ENCODE peak calls at places on chromosomes 13 and 19, in seven cellular contexts. M is stomach, G is right lobe of liver, F is esophagus squamous epithelium, E is sigmoid colon, K is ovary, J is lower leg skin. O is an unnamed sample.

GRCh38 chr19:46604781-46605355 is 3.7 kb downstream of the CALM3 start:
- DNase-seq in M (no peak), G (peak), F (no peak), E (peak), K (no peak), J (no peak), O (peak)

GRCh38 chr19:35000647-35001501 is 751 bp downstream of the GRAMD1A start:
- DNase-seq in M (no peak), G (peak), F (no peak), E (no peak), K (peak), J (no peak), O (no peak)

GRCh38 chr19:12364391-12365093 is 941 bp downstream of the ZNF442 start:
- DNase-seq in M (no peak), G (peak), F (no peak), E (peak), K (peak), J (peak), O (peak)

GRCh38 chr13:110716235-110716505 is 2.7 kb downstream of the ING1 start:
- DNase-seq in M (peak), G (peak), F (no peak), E (peak), K (no peak), J (peak), O (no peak)

GRCh38 chr13:43780666-43781065 is 6.1 kb downstream of the ENOX1 start:
- DNase-seq in M (no peak), G (no peak), F (no peak), E (no peak), K (no peak), J (no peak), O (no peak)

GRCh38 chr13:37306778-37307544 is 201.5 kb upstream of the CSNK1A1L start:
- DNase-seq in M (no peak), G (no peak), F (no peak), E (no peak), K (no peak), J (no peak), O (no peak)

GRCh38 chr13:38348890-38349289 is 761 bp upstream of the UFM1 start:
- DNase-seq in M (no peak), G (no peak), F (no peak), E (no peak), K (peak), J (no peak), O (no peak)

GRCh38 chr13:50889317-50889716 is 20.3 kb upstream of the RNASEH2B start:
- DNase-seq in M (no peak), G (no peak), F (no peak), E (no peak), K (no peak), J (no peak), O (no peak)

GRCh38 chr19:35266904-35267817 is 1.6 kb upstream of the USF2 start:
- DNase-seq in M (no peak), G (peak), F (no peak), E (peak), K (peak), J (peak), O (peak)

GRCh38 chr13:95509521-95510315 is 42.8 kb upstream of the CLDN10 start:
- DNase-seq in M (no peak), G (no peak), F (no peak), E (no peak), K (no peak), J (no peak), O (no peak)

GRCh38 chr13:67023088-67023893 is 206.8 kb downstream of the PCDH9 start:
- DNase-seq in M (no peak), G (no peak), F (no peak), E (no peak), K (no peak), J (no peak), O (no peak)

GRCh38 chr13:94330552-94331071 is 148.9 kb downstream of the DCT start:
- DNase-seq in M (no peak), G (no peak), F (no peak), E (no peak), K (no peak), J (no peak), O (no peak)

GRCh38 chr13:73274147-73274546 is 215.3 kb downstream of the KLF5 start:
- DNase-seq in M (no peak), G (no peak), F (no peak), E (no peak), K (no peak), J (no peak), O (no peak)

GRCh38 chr13:71797487-71797886 is 69.5 kb downstream of the DACH1 start:
- DNase-seq in M (no peak), G (no peak), F (no peak), E (no peak), K (no peak), J (no peak), O (no peak)

GRCh38 chr19:46975011-46975917 is 44.4 kb upstream of the NPAS1 start:
- DNase-seq in M (no peak), G (no peak), F (no peak), E (no peak), K (no peak), J (no peak), O (no peak)

GRCh38 chr13:56166864-56167263 is 973.9 kb upstream of the PRR20A start:
- DNase-seq in M (no peak), G (no peak), F (no peak), E (no peak), K (no peak), J (no peak), O (no peak)

GRCh38 chr19:20238025-20238623 is 71.1 kb downstream of the ZNF486 start:
- DNase-seq in M (peak), G (peak), F (peak), E (peak), K (peak), J (peak), O (peak)

GRCh38 chr13:43333176-43333575 is 309.8 kb downstream of the DNAJC15 start:
- DNase-seq in M (no peak), G (no peak), F (no peak), E (no peak), K (no peak), J (no peak), O (no peak)

GRCh38 chr19:33670398-33670797 is 48.6 kb downstream of the CHST8 start:
- DNase-seq in M (no peak), G (peak), F (no peak), E (no peak), K (no peak), J (no peak), O (peak)

GRCh38 chr19:27392027-27392632 is 1820.8 kb downstream of the UQCRFS1 start:
- DNase-seq in M (peak), G (no peak), F (no peak), E (no peak), K (no peak), J (no peak), O (peak)

GRCh38 chr13:99200433-99201167 is at the start of gene UBAC2:
- DNase-seq in M (peak), G (peak), F (peak), E (peak), K (peak), J (peak), O (peak)

GRCh38 chr13:25231537-25231936 is 55.8 kb downstream of the MTMR6 start:
- DNase-seq in M (no peak), G (no peak), F (no peak), E (no peak), K (no peak), J (no peak), O (no peak)

GRCh38 chr19:12092065-12092867 is 27.7 kb downstream of the ZNF844 start:
- DNase-seq in M (peak), G (peak), F (peak), E (peak), K (peak), J (peak), O (peak)

GRCh38 chr13:87999791-88000190 is 328.6 kb downstream of the SLITRK5 start:
- DNase-seq in M (no peak), G (no peak), F (no peak), E (no peak), K (no peak), J (no peak), O (no peak)

GRCh38 chr13:73082471-73082870 is 23.7 kb downstream of the KLF5 start:
- DNase-seq in M (no peak), G (no peak), F (no peak), E (no peak), K (no peak), J (no peak), O (no peak)

GRCh38 chr19:52653161-52653560 is 15.0 kb upstream of the ZNF83 start:
- DNase-seq in M (no peak), G (no peak), F (no peak), E (no peak), K (no peak), J (no peak), O (no peak)

GRCh38 chr19:29515233-29515619 is 10.6 kb upstream of the VSTM2B start:
- DNase-seq in M (no peak), G (peak), F (no peak), E (no peak), K (no peak), J (no peak), O (no peak)

GRCh38 chr19:34639491-34640085 is 37.4 kb downstream of the SCGB2B2 start:
- DNase-seq in M (peak), G (no peak), F (no peak), E (no peak), K (peak), J (no peak), O (no peak)

GRCh38 chr19:40908981-40909380 is 26.9 kb upstream of the CYP2A7 start:
- DNase-seq in M (no peak), G (no peak), F (no peak), E (no peak), K (peak), J (no peak), O (no peak)

GRCh38 chr13:45807520-45808099 is 43.9 kb downstream of the SIAH3 start:
- DNase-seq in M (peak), G (no peak), F (no peak), E (no peak), K (no peak), J (no peak), O (no peak)

GRCh38 chr19:13986348-13986904 is 19.7 kb downstream of the RFX1 start:
- DNase-seq in M (peak), G (peak), F (peak), E (peak), K (peak), J (peak), O (peak)

GRCh38 chr19:55537741-55538111 is 793 bp upstream of the SBK2 start:
- DNase-seq in M (no peak), G (no peak), F (no peak), E (no peak), K (no peak), J (no peak), O (no peak)

GRCh38 chr19:42475366-42475765 is 32.6 kb upstream of the CXCL17 start:
- DNase-seq in M (no peak), G (no peak), F (no peak), E (no peak), K (no peak), J (no peak), O (no peak)
- H3K4me3 ChIP-seq in M (no peak), G (no peak), F (no peak), E (no peak), K (no peak), J (no peak), O (no peak)

DNA sequence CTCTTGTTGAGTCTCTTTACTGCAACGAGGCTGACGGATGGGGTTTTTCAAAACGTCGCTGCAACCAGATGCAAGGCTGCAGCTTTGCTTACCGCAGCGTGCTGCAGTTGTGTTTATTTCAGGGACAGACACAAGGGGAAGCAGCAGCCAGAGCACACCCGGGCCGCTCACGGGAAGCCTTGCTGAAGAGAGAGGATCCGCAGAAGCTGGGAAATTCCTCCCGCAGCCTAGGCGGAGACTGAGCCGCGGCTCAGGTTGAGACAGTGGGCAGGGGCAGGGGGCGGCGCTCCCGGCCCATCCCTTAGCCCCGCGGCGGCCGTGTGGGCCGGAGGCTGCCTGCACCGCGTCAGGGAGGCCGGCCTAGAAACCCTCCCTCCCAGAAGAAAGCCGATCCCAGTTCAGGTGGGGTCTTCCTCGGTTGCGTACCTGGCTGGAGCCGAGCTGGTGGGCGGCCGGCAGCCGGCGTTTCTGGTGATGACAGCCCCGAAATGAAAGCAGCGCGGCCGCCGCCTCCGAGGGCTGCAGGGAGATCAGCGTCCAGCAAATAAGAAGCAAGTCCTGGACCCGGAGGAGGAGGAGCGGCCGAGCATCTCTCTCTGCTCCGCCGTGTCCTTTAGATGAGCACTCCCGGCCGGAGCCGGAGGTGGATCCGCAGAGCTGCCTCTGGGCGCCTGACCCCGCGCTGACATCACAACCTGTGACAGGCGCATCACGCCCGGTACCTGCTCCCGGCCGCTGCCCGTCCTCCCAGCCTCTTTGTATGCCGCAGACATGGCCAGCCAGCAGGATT is at the start of gene FRY:
- DNase-seq in M (peak), G (peak), F (no peak), E (peak), K (peak), J (peak), O (peak)
- TF ChIP-seq POLR2A in M (no peak), G (peak), F (no peak), E (no peak), K (no peak), J (no peak), O (no peak)

GRCh38 chr19:2291185-2291751 is 9.3 kb upstream of the PEAK3 start:
- DNase-seq in M (no peak), G (no peak), F (no peak), E (no peak), K (no peak), J (no peak), O (no peak)

GRCh38 chr19:2288010-2288742 is 6.2 kb upstream of the PEAK3 start:
- DNase-seq in M (no peak), G (no peak), F (no peak), E (no peak), K (no peak), J (no peak), O (no peak)

GRCh38 chr19:2288743-2289713 is 7.1 kb upstream of the PEAK3 start:
- DNase-seq in M (no peak), G (no peak), F (no peak), E (no peak), K (no peak), J (no peak), O (no peak)

GRCh38 chr19:2289714-2290435 is 7.9 kb upstream of the PEAK3 start:
- DNase-seq in M (peak), G (no peak), F (no peak), E (no peak), K (no peak), J (no peak), O (no peak)

GRCh38 chr19:2290441-2291184 is 8.6 kb upstream of the PEAK3 start:
- DNase-seq in M (no peak), G (no peak), F (no peak), E (no peak), K (no peak), J (no peak), O (no peak)
- H3K4me3 ChIP-seq in M (peak), G (peak), F (peak), E (peak), K (peak), J (peak), O (peak)

GRCh38 chr13:41962994-41963393 is 2.1 kb upstream of the VWA8 start:
- DNase-seq in M (no peak), G (no peak), F (no peak), E (no peak), K (no peak), J (no peak), O (no peak)

GRCh38 chr13:41956272-41956671 is 4.6 kb downstream of the VWA8 start:
- DNase-seq in M (no peak), G (no peak), F (no peak), E (no peak), K (no peak), J (no peak), O (no peak)

GRCh38 chr13:41955605-41956004 is 5.3 kb downstream of the VWA8 start:
- DNase-seq in M (no peak), G (peak), F (no peak), E (no peak), K (no peak), J (no peak), O (no peak)

GRCh38 chr13:41960700-41961697 is at the start of gene VWA8:
- DNase-seq in M (peak), G (peak), F (no peak), E (peak), K (peak), J (peak), O (peak)

GRCh38 chr13:41960195-41960699 is 662 bp downstream of the VWA8 start:
- DNase-seq in M (no peak), G (no peak), F (no peak), E (no peak), K (no peak), J (no peak), O (no peak)
- TF ChIP-seq POLR2A in M (no peak), G (no peak), F (no peak), E (no peak), K (no peak), J (no peak), O (no peak)

GRCh38 chr19:18648971-18649310 is 12.1 kb downstream of the KLHL26 start:
- DNase-seq in M (no peak), G (no peak), F (no peak), E (no peak), K (peak), J (no peak), O (no peak)
- H3K4me3 ChIP-seq in M (peak), G (no peak), F (no peak), E (no peak), K (no peak), J (no peak), O (peak)

DNA sequence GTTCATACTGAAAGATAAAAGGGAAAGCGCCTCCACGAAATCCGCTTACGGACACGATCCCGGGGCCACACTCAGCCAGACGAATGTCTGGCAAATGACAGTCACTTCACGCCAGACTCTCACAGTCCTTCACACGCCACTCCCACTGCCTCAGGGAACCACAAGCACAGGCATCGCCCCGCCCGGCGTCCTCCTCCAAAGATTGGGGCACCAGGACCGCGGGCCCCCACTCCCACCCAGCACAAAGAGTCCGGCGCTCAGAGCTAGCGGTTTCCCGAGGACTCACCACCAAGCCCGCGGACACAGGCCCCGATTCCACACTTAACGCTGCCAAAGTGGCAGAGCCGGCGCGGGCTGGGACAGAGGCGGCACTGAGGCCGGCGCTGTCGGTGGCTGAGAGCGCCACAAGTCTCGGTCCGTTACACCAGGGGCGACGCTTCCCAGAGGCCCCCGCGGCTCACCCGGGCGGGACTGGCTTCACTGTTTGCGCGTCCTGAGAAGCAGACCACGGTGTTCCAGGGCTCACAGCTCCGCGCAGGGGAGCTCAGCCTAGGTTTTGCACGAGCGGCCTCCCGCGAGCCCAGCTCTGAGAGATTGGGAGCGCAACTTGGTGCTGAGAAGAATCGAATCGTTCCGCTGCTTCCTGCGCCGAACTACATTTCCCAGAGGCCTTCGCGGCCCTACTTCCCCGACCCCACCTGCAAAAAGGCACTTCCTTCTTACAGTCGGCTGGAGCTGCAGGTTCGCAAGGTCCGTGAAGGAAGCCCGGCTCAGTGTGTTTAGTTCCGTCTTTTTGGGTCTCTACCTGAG is at the start of gene ZNF569:
- DNase-seq in M (peak), G (peak), F (peak), E (peak), K (peak), J (peak), O (peak)
- TF ChIP-seq POLR2A in M (no peak), G (peak), F (peak), E (peak), K (no peak), J (no peak), O (no peak)

GRCh38 chr19:6272411-6272791 is 7.4 kb downstream of the MLLT1 start:
- DNase-seq in M (no peak), G (no peak), F (no peak), E (no peak), K (no peak), J (no peak), O (no peak)

GRCh38 chr19:6270822-6271221 is 9.0 kb downstream of the MLLT1 start:
- DNase-seq in M (no peak), G (no peak), F (no peak), E (no peak), K (no peak), J (no peak), O (no peak)

GRCh38 chr19:6271251-6271650 is 8.5 kb downstream of the MLLT1 start:
- DNase-seq in M (no peak), G (no peak), F (no peak), E (no peak), K (peak), J (no peak), O (no peak)

GRCh38 chr19:6272913-6273600 is 6.7 kb downstream of the MLLT1 start:
- DNase-seq in M (no peak), G (no peak), F (no peak), E (no peak), K (no peak), J (no peak), O (no peak)

DNA sequence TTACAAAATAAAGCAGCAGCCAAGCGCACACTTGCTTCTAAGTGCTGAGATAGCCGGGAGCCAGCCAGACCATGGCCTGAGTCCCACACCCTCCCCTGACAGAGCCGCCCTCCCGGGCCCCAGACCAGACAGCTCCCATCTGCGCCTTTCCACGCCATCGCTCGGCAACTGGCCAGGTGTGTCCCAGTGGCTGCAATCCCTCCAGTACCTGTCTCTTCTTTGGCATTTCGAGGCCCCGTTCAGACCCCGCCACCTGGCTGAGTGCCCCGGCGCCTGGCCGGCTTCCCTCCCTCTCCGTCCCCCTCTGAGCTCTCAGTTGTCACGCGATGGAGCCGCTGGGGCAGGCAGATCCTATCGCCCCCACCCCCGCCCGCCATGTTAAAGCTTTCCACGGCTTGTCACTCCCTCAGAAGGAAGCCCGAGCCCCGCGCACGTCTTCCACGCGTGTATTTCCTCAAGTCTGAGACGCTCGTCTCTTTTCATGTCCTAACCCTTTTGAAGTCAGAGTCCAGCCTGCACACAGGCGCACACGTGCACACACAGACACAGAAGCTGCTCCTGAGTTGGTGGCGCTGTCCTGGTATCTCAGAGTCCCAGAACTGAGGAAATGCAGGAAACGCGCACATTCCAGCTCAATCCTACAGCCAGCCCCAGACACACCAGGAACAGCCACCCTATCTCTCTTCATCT is 7.9 kb downstream of the MLLT1 start:
- DNase-seq in M (peak), G (peak), F (no peak), E (peak), K (peak), J (peak), O (peak)
- H3K4me3 ChIP-seq in M (peak), G (peak), F (peak), E (peak), K (peak), J (no peak), O (peak)